ENCODE peak calls at places on chromosomes 3 and 15, in four cellular contexts. T is uterus, F is HCT116, H is testis. D is an unnamed sample.

GRCh38 chr3:52396011-52396906 is 48.6 kb downstream of the SEMA3G start:
- DNase-seq in H (no peak), T (no peak), F (no peak), D (no peak)

GRCh38 chr15:82146558-82146957 is 100.7 kb upstream of the MEX3B start:
- DNase-seq in T (no peak), F (no peak), H (no peak), D (no peak)

GRCh38 chr3:165196577-165197561 is 685 bp upstream of the SLITRK3 start:
- DNase-seq in F (no peak), T (peak), H (no peak), D (no peak)

GRCh38 chr3:98906230-98906629 is 4.7 kb upstream of the DCBLD2 start:
- DNase-seq in F (peak), T (no peak), H (no peak), D (no peak)

GRCh38 chr3:184532940-184533732 is 28.4 kb upstream of the EPHB3 start:
- DNase-seq in T (no peak), H (no peak), F (no peak), D (no peak)

GRCh38 chr3:26712211-26713026 is 89.8 kb downstream of the LRRC3B start:
- DNase-seq in T (no peak), H (no peak), F (peak), D (peak)

GRCh38 chr3:16073218-16073617 is 101.3 kb upstream of the GALNT15 start:
- DNase-seq in H (no peak), T (no peak), F (no peak), D (no peak)

GRCh38 chr15:22958487-22959280 is 21.5 kb downstream of the CYFIP1 start:
- DNase-seq in T (no peak), F (no peak), H (no peak), D (no peak)

GRCh38 chr15:89826671-89827655 is 12.3 kb upstream of the ANPEP start:
- DNase-seq in F (no peak), T (no peak), H (no peak), D (no peak)

DNA sequence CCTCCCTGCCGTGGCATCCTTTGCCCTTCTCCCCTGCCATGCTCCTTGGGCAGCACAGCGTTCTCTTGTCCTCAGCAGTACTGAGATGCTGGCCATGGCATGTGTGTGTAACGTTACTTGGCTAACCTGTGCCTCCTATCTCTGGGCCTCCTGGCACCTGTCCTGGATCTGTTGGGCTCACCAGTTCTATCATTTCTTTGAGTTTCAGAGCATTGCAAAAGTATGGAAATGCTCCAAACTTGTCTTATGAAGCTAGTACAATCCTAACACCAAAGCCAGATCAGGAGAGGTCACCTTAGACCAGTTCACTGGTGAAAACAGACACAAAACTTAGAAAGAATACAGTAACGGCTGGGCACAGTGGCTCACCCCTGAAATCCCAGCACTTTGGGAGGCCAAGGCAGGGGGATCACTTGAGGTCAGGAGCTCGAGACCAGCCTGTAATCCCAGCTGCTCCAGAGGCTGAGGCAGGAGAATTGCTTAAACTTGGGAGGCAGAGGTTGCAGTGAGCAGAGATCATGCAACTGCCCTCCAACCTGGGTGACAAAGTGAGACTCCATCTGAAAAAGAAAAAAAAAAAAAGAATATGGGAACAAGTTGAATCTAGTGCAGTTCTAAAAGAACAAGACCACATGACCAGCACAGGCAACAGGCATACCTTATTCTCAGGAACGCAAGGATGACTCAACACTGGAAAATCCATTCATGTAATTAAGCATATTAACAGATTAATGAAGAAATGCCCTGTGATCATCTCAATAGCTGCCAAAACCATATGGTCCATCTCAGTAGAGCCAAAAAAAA is 62.4 kb upstream of the TRPM1 start:
- DNase-seq in F (no peak), H (no peak), T (no peak), D (no peak)
- TF ChIP-seq POLR2A in F (no peak), H (no peak), T (no peak), D (no peak)

GRCh38 chr3:50351318-50351687 is 641 bp downstream of the CYB561D2 start:
- DNase-seq in T (no peak), H (no peak), F (no peak), D (no peak)

GRCh38 chr3:50353231-50354004 is 2.8 kb downstream of the CYB561D2 start:
- DNase-seq in T (no peak), F (no peak), H (no peak), D (no peak)

GRCh38 chr3:50350213-50350526 is 405 bp downstream of the NPRL2 start:
- DNase-seq in H (no peak), F (no peak), T (no peak), D (no peak)

GRCh38 chr3:50352762-50353161 is 2.1 kb downstream of the CYB561D2 start:
- DNase-seq in H (no peak), T (no peak), F (no peak), D (no peak)

DNA sequence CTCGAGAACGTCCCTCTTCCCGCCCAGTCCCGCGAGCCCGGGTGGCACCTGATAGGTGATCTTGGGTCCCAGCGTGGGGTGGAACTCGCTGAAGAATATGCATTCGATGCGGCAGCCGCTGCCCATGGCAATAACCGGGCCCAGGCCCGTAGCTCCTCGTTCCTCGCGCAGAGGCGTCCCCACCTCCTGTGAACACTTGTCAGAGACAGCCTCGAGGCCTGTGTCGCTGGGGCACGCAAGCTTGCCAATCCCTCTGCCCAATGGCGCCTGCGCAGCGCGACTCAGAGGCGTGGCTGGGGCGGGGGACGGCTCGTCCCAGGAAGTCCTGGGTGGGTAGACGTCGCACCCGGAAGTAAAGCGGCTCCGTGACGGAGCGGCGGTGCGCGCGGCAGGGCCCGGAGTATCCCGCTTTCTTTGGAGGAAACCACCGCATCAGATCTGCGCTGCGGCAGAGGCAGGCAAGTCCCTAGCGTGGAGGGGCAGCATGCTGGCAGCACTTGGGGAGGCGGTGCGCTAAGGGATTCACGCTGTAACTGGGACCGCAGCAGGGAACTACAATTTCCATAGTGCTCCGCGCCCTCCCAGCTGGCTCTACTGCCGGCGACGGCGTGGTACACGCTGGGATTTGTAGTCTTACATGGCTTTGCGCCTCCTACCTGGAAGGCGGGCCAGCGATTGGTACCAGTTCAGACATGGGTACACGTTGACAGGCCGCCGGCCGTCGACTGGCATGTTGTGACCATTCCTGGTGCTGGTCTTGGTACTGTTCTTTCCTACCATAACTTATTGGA is at the start of the genes CYB561D2 and NPRL2:
- DNase-seq in F (peak), T (peak), H (peak), D (peak)
- TF ChIP-seq POLR2A in F (peak), T (peak), H (peak), D (peak)

GRCh38 chr15:85335193-85335939 is 45.0 kb upstream of the AKAP13 start:
- DNase-seq in T (no peak), H (no peak), F (no peak), D (no peak)
- TF ChIP-seq POLR2A in T (no peak), H (no peak), F (no peak), D (no peak)

GRCh38 chr3:119781330-119782198 is at the start of gene NR1I2:
- DNase-seq in F (no peak), H (no peak), T (no peak), D (no peak)
- TF ChIP-seq POLR2A in F (no peak), H (no peak), T (no peak), D (no peak)

GRCh38 chr15:45165536-45165935 is 22.2 kb downstream of the SHF start:
- DNase-seq in T (no peak), H (no peak), F (no peak), D (no peak)

GRCh38 chr15:45168751-45169551 is 18.8 kb downstream of the SHF start:
- DNase-seq in H (no peak), F (no peak), T (no peak), D (peak)

GRCh38 chr15:45167631-45168205 is 20.0 kb downstream of the SHF start:
- DNase-seq in T (no peak), H (no peak), F (no peak), D (no peak)

GRCh38 chr15:45168286-45168685 is 19.5 kb downstream of the SHF start:
- DNase-seq in T (no peak), H (no peak), F (no peak), D (peak)

DNA sequence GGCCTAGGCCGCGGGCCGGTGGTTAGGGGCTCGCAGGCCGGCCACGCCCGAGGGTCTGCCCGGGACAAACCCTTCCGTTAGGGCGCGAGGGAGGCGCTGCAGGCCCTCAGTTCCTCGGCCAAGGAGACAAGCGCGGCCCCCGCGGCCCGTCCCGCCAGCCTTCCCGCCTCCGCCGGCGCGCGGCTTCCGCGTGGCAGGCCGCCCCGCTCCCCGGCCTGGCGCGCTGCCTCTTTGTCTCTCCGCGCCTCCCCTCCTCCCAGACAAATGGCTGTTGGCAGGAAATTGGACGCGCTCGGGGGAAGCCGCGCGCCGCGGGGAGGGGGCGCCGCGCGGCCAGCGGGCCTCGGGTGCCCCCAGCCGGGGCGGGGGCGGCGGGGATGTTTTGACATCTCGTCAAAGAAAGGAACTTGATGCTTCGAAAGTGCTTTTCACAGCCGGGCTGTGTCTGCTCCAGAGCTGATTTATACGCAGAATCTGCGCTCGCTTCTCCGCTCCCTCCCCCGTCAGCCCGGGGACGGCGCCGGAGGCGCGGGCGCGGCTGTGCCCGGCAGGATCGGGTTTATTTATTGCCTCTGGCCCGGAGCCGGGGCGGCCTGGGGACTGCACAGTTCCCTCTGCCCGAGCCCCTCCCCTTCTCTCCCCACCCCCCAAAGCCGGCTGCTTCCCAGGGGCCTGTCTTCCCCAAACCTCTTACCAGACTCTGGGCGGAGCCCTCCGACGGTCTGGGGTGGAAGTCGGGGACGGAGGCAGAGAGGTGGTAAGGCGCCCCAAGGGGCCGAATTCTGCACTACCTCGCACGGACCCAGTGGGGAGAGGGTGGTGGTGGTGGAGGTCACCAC is 20.8 kb downstream of the SHF start:
- DNase-seq in F (peak), T (peak), H (peak), D (peak)
- TF ChIP-seq POLR2A in F (no peak), T (no peak), H (no peak), D (peak)

DNA sequence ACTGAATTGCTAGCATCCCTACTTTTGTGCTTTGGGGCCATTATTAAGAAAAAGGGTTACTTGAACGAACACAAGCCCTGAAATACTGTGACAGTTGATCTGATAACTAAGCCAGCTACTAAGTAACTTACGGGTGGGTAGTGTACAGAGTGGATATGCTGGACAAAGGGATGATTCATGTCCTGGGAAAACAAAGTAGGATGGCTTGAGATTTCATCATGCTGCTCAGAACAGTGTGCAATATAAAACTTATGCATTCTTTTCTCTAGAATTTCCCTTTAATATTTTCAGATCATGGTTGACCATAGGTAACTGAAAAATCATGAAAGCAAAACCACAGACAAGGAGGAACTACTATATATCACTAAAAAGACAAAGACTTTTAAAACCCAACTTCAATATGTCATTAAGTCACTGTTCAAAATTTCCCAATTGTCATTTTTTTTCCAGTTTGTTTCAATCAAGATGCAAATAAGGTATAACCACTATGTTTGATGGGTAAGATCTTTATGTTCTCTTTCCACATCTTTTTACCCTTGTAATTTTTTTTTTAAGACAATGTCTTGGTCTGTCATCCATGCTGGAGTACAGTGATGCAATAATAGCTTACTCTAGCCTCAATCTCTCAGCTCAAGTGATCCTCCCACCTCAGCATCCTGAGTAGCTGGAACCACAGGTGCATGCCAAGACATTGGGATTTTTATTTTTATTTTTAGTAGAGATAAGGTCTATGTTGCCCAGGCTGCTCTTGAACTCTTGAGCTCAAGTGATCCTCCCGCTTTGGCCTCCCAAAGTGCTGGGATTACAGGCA is 67.7 kb downstream of the IFT80 start:
- DNase-seq in T (no peak), H (no peak), F (peak), D (no peak)
- TF ChIP-seq POLR2A in T (no peak), H (no peak), F (no peak), D (no peak)

GRCh38 chr15:56918046-56918906 is at the start of gene TCF12:
- DNase-seq in T (peak), H (peak), F (peak), D (peak)

GRCh38 chr15:56918907-56919707 is 663 bp downstream of the TCF12 start:
- DNase-seq in T (peak), F (no peak), H (peak), D (peak)

GRCh38 chr15:56916825-56917477 is 1.5 kb upstream of the TCF12 start:
- DNase-seq in H (no peak), T (no peak), F (no peak), D (peak)

GRCh38 chr15:56917652-56918045 is 795 bp upstream of the TCF12 start:
- DNase-seq in T (no peak), H (peak), F (no peak), D (peak)

GRCh38 chr15:56919708-56920637 is 1.5 kb downstream of the TCF12 start:
- DNase-seq in T (no peak), H (peak), F (no peak), D (peak)
- TF ChIP-seq POLR2A in T (no peak), H (no peak), F (no peak), D (peak)

GRCh38 chr15:71116942-71117341 is 1.7 kb downstream of the THSD4 start:
- DNase-seq in F (no peak), T (no peak), H (no peak), D (no peak)

GRCh38 chr15:71114887-71115566 is at the start of gene THSD4:
- DNase-seq in F (no peak), T (peak), H (peak), D (peak)

GRCh38 chr15:71114066-71114680 is 1.1 kb upstream of the THSD4 start:
- DNase-seq in F (no peak), T (no peak), H (no peak), D (no peak)

GRCh38 chr15:71116366-71116765 is 1.1 kb downstream of the THSD4 start:
- DNase-seq in H (no peak), F (no peak), T (no peak), D (no peak)

DNA sequence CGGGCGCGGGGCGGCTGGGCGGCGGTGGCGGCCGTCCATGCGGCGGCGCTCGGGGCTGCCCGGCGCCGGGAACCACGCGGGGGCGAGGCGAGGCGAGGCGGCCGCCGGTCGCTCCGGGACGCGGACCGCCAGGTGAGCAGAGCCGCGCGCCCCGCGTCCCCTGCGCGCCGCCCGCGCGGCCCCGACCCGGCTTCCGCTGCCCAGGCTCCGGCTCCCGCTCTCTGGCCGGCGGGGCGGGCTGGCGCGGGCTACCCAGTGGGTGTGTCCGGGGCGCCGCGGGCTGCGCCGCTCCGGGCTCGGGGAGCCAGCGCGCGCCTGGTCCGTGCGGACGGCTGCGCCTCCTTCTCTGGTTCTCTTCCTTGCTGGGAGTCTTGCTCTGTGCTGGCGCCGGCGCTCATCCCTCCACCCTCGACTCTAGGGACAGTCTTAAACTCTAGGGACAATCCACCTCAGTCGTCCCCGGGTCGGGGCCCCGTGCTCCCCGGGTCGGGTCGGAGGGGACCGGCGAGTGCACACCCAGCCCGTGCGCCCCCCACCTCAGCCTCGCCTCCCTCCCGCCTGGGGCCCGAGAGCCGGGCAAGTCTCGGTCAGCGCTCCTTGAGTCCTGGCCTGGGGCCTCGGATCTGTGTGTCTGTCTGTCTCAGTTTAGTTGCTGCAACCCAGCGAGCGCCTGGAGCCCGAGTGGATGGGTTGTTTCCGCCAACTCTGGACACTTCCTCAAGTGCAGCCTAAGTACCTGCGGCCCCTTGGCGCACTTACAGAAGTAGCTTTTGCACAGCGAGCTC is 488 bp downstream of the THSD4 start:
- DNase-seq in H (peak), T (peak), F (no peak), D (peak)
- TF ChIP-seq POLR2A in H (no peak), T (no peak), F (no peak), D (no peak)